ENCODE peak calls at places on chromosome 6, in four cellular contexts. F is HCT116, A is K562, H is HepG2. G is an unnamed sample.

GRCh38 chr6:18990313-18990978 is 603.3 kb downstream of the RNF144B start:
- DNase-seq in A (peak; percentile 66), F (peak; percentile 55), H (peak; percentile 58), G (no peak)

GRCh38 chr6:113464959-113465358 is 392.2 kb upstream of the MARCKS start:
- DNase-seq in H (no peak), A (no peak), F (peak; percentile 42), G (peak; percentile 76)

GRCh38 chr6:53917464-53917842 is 122.6 kb downstream of the LRRC1 start:
- DNase-seq in A (no peak), H (no peak), F (no peak), G (no peak)

GRCh38 chr6:44806656-44807055 is 419.1 kb downstream of the CDC5L start:
- DNase-seq in F (no peak), H (no peak), A (no peak), G (no peak)

GRCh38 chr6:135880066-135880972 is 28.8 kb downstream of the PDE7B start:
- DNase-seq in A (no peak), F (no peak), H (no peak), G (no peak)

GRCh38 chr6:170135041-170135440 is 155.8 kb downstream of the DLL1 start:
- DNase-seq in H (no peak), A (no peak), F (no peak), G (no peak)

GRCh38 chr6:132763269-132763668 is 5.6 kb upstream of the VNN2 start:
- DNase-seq in A (peak; percentile 18), F (no peak), H (no peak), G (no peak)

GRCh38 chr6:114432380-114432779 is 89.6 kb upstream of the HS3ST5 start:
- DNase-seq in F (no peak), H (no peak), A (no peak), G (no peak)

GRCh38 chr6:84411060-84411629 is 183.7 kb upstream of the CEP162 start:
- DNase-seq in F (no peak), A (no peak), H (no peak), G (no peak)

GRCh38 chr6:33147807-33148666 is 44.2 kb downstream of the COL11A2 start:
- DNase-seq in F (peak; percentile 54), A (peak; percentile 38), H (peak; percentile 51), G (no peak)

GRCh38 chr6:2209226-2209809 is 36.1 kb downstream of the GMDS start:
- DNase-seq in A (peak; percentile 49), H (peak; percentile 72), F (peak; percentile 45), G (peak; percentile 59)

GRCh38 chr6:21992178-21992967 is 304.5 kb downstream of the PRL start:
- DNase-seq in H (no peak), A (peak; percentile 63), F (no peak), G (no peak)

GRCh38 chr6:19906161-19906560 is 69.0 kb downstream of the ID4 start:
- DNase-seq in F (no peak), H (no peak), A (no peak), G (no peak)

GRCh38 chr6:111207141-111207858 is 120.0 kb downstream of the SLC16A10 start:
- DNase-seq in A (no peak), H (no peak), F (no peak), G (no peak)

GRCh38 chr6:79928478-79928998 is 18.8 kb downstream of the ELOVL4 start:
- DNase-seq in H (no peak), A (no peak), F (no peak), G (no peak)

GRCh38 chr6:21461844-21462518 is 131.6 kb upstream of the SOX4 start:
- DNase-seq in F (no peak), A (no peak), H (no peak), G (no peak)

GRCh38 chr6:37987559-37987958 is 168.0 kb downstream of the ZFAND3 start:
- DNase-seq in H (peak; percentile 23), A (no peak), F (no peak), G (no peak)

GRCh38 chr6:136051140-136051775 is 198.9 kb downstream of the MTFR2 start:
- DNase-seq in F (no peak), H (no peak), A (no peak), G (no peak)

GRCh38 chr6:63527658-63528514 is 44.4 kb upstream of the LOC128125822 start:
- DNase-seq in F (peak; percentile 94), A (no peak), H (peak; percentile 99), G (peak; percentile 87)

GRCh38 chr6:134689676-134690447 is 260.0 kb downstream of the ALDH8A1 start:
- DNase-seq in A (no peak), F (no peak), H (no peak), G (no peak)

GRCh38 chr6:169638915-169639314 is 62.9 kb downstream of the WDR27 start:
- DNase-seq in F (no peak), A (no peak), H (no peak), G (no peak)

GRCh38 chr6:14372738-14373484 is 255.3 kb downstream of the CD83 start:
- DNase-seq in F (no peak), H (no peak), A (no peak), G (no peak)

GRCh38 chr6:39224058-39224457 is 5.2 kb downstream of the KCNK5 start:
- DNase-seq in F (no peak), H (no peak), A (no peak), G (no peak)

GRCh38 chr6:45590751-45591184 is 213.0 kb upstream of the SUPT3H start:
- DNase-seq in A (no peak), F (no peak), H (no peak), G (no peak)

GRCh38 chr6:46719099-46719498 is 16.1 kb downstream of the PLA2G7 start:
- DNase-seq in F (peak; percentile 79), H (no peak), A (no peak), G (no peak)

GRCh38 chr6:113644861-113645575 is 212.1 kb upstream of the MARCKS start:
- DNase-seq in F (peak; percentile 40), H (peak; percentile 31), A (no peak), G (no peak)

GRCh38 chr6:170461111-170461510 is 92.0 kb downstream of the PSMB1 start:
- DNase-seq in A (no peak), H (no peak), F (no peak), G (no peak)

GRCh38 chr6:39755231-39755630 is 30.0 kb upstream of the KIF6 start:
- DNase-seq in H (no peak), F (no peak), A (no peak), G (no peak)

GRCh38 chr6:30234361-30234760 is 21.2 kb upstream of the TRIM26 start:
- DNase-seq in H (no peak), A (no peak), F (no peak), G (no peak)

GRCh38 chr6:30227763-30228487 is 14.7 kb upstream of the TRIM26 start:
- DNase-seq in H (no peak), A (no peak), F (no peak), G (no peak)

GRCh38 chr6:30227242-30227722 is 14.1 kb upstream of the TRIM26 start:
- DNase-seq in H (no peak), A (no peak), F (no peak), G (no peak)

DNA sequence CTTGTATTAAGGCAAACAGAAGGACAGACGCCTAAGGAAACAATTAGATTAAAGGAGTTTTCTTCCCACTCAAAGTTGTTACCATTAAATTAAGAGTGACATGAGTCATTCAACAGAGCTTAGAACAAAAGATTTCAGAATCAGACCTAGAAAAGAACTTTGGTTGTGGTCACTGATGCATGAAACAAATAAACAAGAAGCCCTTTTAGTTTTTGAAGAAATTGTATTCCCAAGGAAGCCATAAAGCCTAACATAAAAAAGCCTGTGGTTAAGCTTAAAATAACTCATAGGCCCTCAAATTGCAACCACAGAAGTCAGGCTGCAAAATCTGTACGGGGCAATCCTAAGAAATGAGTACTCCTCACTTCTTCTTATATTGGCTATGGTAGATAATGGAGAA is 17.9 kb upstream of the TRIM26 start:
- DNase-seq in F (no peak), H (no peak), A (no peak), G (no peak)
- TF ChIP-seq TCF7L2 in F (no peak), H (no peak), A (no peak), G (no peak)

DNA sequence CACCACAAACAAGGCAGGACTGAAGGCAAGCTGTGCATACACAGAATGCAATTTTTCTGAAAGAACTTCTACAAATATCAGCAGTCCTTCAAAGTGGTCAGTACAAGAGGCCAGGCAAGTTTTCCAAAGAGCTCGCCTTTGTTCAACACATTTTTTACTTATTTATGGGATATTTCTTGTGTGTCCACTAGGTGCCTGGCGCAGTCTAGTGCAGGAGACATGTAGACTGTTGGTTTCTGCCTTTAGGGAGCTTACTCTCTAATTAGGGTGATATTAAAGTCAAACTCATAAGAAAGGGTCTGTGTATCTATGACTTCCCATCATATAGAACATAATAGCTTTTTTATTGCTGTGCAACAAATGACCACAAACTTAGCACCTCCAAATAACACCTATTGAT is 21.2 kb upstream of the VEGFA start:
- DNase-seq in H (no peak), A (no peak), F (no peak), G (no peak)
- H3K27me3 ChIP-seq in H (peaks cover 41% of the 10 kb centered on the region), A (no peaks in the 10 kb centered on the region), F (no peaks in the 10 kb centered on the region), G (no peaks in the 10 kb centered on the region)

DNA sequence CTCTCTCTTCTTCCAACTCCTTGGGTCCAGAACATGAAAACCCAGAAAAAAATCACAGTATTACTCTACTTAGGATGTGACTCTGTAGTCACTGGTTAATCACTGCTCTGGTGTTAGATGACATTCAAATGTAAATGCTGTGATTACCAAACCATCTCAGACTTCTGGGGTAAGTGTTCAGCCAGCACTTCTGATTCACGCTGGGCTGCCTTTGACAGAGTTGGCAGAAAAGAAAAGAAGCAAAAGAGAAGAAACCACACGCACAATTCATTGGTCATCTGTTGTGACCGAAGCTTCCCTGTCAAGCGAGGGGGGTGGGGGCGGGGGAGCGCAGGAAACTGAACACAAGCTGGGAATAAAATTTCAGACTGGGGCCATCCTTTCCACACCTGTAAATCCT is 82.7 kb downstream of the PSMG4 start:
- DNase-seq in A (no peak), F (no peak), H (no peak), G (no peak)
- TF ChIP-seq TCF7L2 in A (no peak), F (no peak), H (no peak), G (no peak)

DNA sequence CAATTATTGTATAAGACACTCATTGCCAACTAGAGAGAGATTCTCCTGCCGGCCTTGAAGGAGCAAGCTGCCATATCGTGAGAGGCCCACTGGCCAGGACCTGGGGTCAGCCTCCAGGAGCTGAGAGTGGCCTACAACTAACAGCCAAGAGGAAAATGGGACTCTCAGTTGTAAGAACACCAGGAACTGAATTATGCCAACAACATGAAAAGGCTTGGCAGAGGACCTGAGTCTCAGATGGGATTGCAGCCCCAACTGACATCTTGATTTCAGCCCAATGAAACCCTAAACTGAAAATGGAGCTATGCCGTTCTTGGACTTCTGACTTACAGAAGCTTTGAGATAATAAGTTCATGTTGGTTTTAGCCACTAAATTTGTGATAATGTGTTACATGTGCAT is 193.5 kb upstream of the LRFN2 start:
- DNase-seq in F (no peak), A (no peak), H (no peak), G (no peak)
- H3K27me3 ChIP-seq in F (peaks cover 5% of the 10 kb centered on the region), A (peaks cover 28% of the 10 kb centered on the region), H (peaks cover 15% of the 10 kb centered on the region), G (peaks cover 7% of the 10 kb centered on the region)

GRCh38 chr6:157625764-157626163 is 197.3 kb upstream of the SNX9 start:
- DNase-seq in A (no peak), H (no peak), F (no peak), G (no peak)

GRCh38 chr6:157628463-157628862 is 194.6 kb upstream of the SNX9 start:
- DNase-seq in A (no peak), H (no peak), F (no peak), G (no peak)

GRCh38 chr6:157625111-157625510 is 197.9 kb upstream of the SNX9 start:
- DNase-seq in A (no peak), H (no peak), F (no peak), G (no peak)

GRCh38 chr6:157629220-157629619 is 193.8 kb upstream of the SNX9 start:
- DNase-seq in F (no peak), A (no peak), H (no peak), G (no peak)

GRCh38 chr6:157627195-157627966 is 195.7 kb upstream of the SNX9 start:
- DNase-seq in A (no peak), H (no peak), F (no peak), G (no peak)
- TF ChIP-seq TCF7L2 in A (no peak), H (no peak), F (no peak), G (no peak)

GRCh38 chr6:50846109-50846859 is 27.6 kb downstream of the TFAP2B start:
- DNase-seq in F (no peak), H (no peak), A (no peak), G (no peak)
- H3K27me3 ChIP-seq in F (no peaks in the 10 kb centered on the region), H (peaks cover 62% of the 10 kb centered on the region), A (no peaks in the 10 kb centered on the region), G (peaks cover 3% of the 10 kb centered on the region)